ENCODE peak calls at places on chromosome 19, in four cellular contexts. D, J, E and N are unnamed samples.

GRCh38 chr19:595326-596262 is 5.9 kb downstream of the HCN2 start:
- DNase-seq in D (no peak), J (no peak), E (no peak), N (no peak)

GRCh38 chr19:55316646-55317045 is 8.5 kb downstream of the TMEM150B start:
- DNase-seq in D (no peak), J (no peak), E (no peak), N (no peak)

GRCh38 chr19:20928371-20928770 is 5.3 kb downstream of the ZNF85 start:
- DNase-seq in D (no peak), J (peak), E (no peak), N (no peak)

GRCh38 chr19:32879741-32880140 is 10.2 kb upstream of the SLC7A9 start:
- DNase-seq in D (no peak), J (no peak), E (no peak), N (no peak)

GRCh38 chr19:9848060-9848459 is 12.9 kb downstream of the PIN1 start:
- DNase-seq in D (no peak), J (no peak), E (no peak), N (no peak)

GRCh38 chr19:7426986-7427385 is 61.8 kb downstream of the PEX11G start:
- DNase-seq in D (no peak), J (no peak), E (no peak), N (peak)

GRCh38 chr19:35743640-35744306 is 1.4 kb downstream of the U2AF1L4 start:
- DNase-seq in D (no peak), J (no peak), E (peak), N (no peak)

GRCh38 chr19:5261151-5261890 is 79.3 kb downstream of the PTPRS start:
- DNase-seq in D (peak), J (no peak), E (peak), N (no peak)

GRCh38 chr19:5935473-5936307 is 21.6 kb downstream of the CAPS start:
- DNase-seq in D (no peak), J (no peak), E (no peak), N (no peak)

DNA sequence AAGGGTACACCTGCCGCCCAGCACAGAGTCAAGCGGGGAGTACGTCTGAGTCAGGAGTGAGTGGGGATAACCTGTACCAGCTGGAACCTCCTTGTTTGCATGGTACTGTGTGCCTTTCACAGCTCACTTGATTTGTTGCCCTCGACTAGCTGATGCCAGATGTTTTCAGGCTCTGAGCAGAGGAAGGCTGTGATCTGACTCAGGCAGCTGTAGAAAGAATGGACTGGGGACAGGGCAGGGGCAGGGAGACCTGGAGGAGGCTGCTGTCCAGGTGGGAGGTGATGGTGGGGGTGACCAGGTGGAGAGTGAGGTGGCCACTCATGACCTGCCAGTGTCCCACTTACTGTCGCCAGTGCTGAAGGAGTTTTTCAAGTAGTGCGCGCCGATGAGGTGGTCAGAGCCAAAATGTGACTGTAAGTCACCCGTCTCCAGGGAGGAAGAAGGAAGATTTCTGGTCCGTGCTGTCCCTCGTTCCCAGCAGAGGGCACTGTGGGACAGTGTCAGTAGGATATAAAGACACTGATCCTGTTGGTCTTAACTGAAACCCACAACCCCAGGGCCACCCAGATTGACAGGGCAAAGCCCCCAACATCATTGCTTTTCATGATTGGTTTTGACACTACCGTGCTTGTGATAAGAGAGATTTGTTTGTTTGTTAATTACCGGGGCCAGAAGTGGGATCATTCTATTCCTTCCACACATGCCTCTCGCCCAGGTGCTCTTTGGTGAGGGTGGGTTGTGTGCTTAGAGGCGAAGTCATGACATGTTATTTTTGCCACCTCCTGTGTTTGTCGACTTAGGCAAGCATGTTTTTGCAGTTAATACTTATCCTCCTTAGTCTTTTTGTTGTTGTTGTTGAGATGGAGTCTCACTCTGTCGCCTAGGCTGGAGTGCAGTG is 128.4 kb downstream of the DPF1 start:
- DNase-seq in D (peak), J (peak), E (peak), N (peak)
- TF ChIP-seq CTCF in D (peak), J (peak), E (peak), N (peak)

DNA sequence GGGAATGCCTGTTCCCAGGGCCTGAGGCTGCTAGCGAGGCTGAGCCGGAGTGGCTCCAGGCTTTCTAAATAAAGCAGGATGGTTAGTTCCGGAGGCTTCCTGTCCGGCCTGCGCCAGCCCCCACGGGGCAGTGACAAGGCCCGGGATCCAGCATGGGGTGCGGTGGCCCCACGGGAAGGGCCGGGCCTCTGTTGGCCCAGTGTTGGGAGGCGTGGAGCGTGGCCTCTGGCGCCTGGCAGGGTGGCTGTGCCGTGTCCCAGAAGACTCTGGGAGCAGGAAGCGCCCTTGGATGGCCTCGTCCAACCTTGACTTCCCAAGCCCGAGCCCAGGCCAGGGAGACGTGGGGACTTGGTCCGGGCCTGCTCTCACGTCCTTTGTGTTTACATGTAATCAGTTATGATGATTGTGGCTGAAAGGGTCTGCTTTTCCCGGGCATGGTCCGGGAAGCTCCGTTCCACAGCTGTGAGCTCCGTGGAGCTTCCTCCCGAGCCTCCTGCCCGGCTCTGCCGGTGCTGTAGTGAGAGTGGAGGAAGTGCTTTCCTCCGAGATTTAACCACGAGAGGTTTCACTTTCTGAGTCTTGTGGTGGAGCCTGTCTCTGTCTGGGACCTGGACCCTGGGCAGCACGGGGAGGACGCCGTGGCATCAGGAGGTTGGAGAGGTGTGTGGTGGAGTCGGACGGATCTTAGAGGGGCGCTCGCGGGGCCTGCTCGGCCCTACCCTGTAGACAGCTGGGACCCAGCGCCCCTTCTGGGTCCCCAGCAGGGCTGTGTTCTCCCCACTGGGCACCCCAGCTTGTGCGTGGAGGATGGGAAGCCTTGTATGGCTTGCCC is 4.6 kb downstream of the GNA11 start:
- DNase-seq in D (no peak), J (peak), E (peak), N (peak)
- H3K4me3 ChIP-seq in D (peak), J (peak), E (peak), N (no peak)

GRCh38 chr19:40650749-40651305 is 39.6 kb downstream of the NUMBL start:
- DNase-seq in D (no peak), J (peak), E (peak), N (no peak)
- TF ChIP-seq CTCF in D (no peak), J (no peak), E (no peak), N (no peak)

DNA sequence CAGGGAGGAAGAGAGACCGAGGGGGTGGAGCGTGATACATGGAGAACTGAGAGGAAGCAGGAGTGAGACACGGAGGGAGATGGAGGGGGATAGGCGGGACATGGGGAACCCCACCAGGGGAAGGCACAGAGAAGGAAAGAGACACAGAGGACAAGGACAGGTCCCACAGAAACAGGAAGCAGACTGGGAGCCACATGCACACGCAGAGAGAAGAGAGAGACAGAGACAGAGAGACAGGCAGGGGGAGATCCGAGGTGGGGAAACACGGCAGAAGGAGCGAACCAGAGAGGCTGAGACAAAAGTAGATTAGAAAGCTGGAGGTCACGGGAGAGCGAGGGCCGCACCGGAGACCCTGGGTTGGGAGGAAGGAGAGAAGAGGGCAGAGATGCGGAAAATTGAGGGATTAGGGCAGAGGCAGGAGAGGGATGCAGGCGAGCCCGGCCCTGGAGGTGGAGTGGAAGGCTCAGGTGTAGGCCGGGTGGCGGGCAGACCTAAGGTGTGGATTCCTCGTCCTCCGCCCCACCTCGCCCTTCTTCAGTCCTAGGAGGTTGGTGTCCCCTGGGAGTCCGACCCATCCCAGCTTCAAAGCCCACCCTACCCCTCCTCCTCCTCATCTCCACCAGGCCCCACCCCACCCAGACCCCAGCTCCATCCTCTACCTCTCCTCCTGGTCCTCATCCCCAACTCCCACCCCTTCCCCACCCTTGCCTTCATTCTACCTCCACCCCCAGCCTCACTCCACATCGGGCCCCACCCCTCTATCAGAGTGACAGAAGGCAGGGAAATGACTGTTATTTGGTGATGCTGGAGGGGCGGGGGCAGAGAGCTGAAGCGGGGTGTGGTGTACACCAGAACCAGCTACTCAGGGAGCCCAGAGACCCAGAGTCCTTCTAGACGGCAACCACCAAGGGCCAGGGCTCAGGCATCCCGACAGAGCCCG is 6.7 kb downstream of the ERFL start:
- DNase-seq in D (no peak), J (no peak), E (no peak), N (no peak)
- H3K4me3 ChIP-seq in D (no peak), J (no peak), E (no peak), N (no peak)

DNA sequence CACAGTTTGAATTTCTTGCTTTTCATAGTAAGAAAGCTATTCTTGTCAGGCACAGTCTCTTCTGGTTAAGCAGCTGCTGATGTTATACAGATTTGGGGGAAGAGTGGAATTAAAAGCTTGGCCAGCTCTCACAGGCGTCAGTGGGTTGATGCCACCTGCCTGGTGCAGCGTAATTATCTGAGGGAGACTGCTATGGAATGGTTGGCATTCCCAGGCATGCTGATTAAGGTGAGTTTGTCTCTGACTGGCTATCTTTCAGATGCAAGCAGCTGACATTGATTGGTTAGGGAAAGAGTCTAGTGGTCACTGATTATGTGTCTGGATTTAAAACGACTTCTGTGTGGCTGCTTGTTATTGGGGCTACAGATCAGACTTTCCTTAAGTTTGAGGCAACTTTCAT is 948.4 kb downstream of the UQCRFS1 start:
- DNase-seq in D (no peak), J (no peak), E (no peak), N (no peak)
- TF ChIP-seq CTCF in D (no peak), J (no peak), E (no peak), N (no peak)

DNA sequence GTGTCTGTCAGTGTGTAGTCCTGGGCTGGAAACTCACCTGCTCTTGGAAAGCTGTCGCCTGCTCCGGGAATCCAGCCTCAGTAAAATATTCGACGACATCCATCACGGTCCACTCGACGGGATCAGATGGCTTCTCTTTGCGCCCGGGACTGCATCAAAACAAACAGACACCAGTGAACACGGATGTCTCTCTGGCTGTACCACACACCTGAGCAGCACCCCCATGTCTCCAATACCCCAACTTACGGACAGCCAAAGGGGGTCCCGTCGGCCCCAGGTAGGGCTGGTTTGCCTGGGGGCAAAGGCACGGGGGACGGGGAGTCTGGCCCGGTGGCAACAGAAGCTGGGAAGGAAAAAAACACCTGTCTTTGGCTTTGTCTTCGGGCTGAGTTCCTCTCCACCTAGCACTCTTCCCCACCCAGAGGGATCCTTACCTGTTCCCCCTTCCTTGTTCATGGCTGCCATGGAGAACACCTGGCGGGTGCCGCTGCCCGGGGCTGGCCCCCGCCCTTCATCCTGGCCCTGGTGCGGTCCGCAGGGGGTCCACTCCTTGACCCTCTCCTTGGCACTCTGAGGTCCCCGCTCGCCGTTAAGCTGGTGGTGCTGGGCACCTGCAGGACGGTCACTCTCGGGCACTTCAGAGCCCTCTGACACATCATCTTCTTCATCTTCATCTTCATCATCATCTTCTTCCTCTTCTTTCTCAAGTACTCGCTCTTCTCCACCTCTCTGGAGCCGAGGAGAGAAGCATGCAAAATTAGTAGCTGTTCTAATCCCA is 1.7 kb downstream of the SAMD1 start:
- DNase-seq in D (no peak), J (no peak), E (no peak), N (no peak)
- H3K4me3 ChIP-seq in D (peak), J (peak), E (peak), N (peak)

GRCh38 chr19:30437869-30438268 is 65.7 kb downstream of the ZNF536 start:
- DNase-seq in D (no peak), J (no peak), E (no peak), N (no peak)
- TF ChIP-seq CTCF in D (no peak), J (no peak), E (no peak), N (no peak)